ENCODE peak calls at places on chromosomes 13 and 19, in eight cellular contexts. G is heart left ventricle, Q is RWPE1, J is HFFc6, N is H9, K is uterus, A is fibroblast of pulmonary artery, Y is kidney epithelial cell. I is an unnamed sample.

GRCh38 chr19:43526884-43527859 is at the start of gene ETHE1:
- DNase-seq in G (peak), Q (peak), J (peak), N (peak), K (peak), A (peak), Y (no peak), I (peak)

GRCh38 chr19:36140289-36141038 is 598 bp downstream of the CAPNS1 start:
- DNase-seq in G (peak), Q (peak), J (no peak), N (peak), K (peak), A (peak), Y (no peak), I (peak)

GRCh38 chr19:34313188-34313587 is 51.8 kb upstream of the GPI start:
- DNase-seq in G (peak), Q (peak), J (peak), N (no peak), K (no peak), A (peak), Y (no peak), I (no peak)

GRCh38 chr19:49361438-49362047 is 673 bp downstream of the TEAD2 start:
- DNase-seq in G (peak), Q (peak), J (peak), N (peak), K (peak), A (peak), Y (no peak), I (peak)

GRCh38 chr19:32677657-32678056 is 2.0 kb downstream of the RGS9BP start:
- DNase-seq in G (no peak), Q (no peak), J (no peak), N (peak), K (no peak), A (no peak), Y (no peak), I (no peak)

GRCh38 chr19:46303702-46304397 is 7.0 kb downstream of the HIF3A start:
- DNase-seq in G (peak), Q (peak), J (no peak), N (peak), K (peak), A (peak), Y (no peak), I (no peak)

GRCh38 chr19:54325194-54325621 is 12.2 kb upstream of the LILRA5 start:
- DNase-seq in G (no peak), Q (peak), J (peak), N (no peak), K (no peak), A (peak), Y (no peak), I (peak)

GRCh38 chr19:54609356-54609791 is 15.9 kb downstream of the LILRA1 start:
- DNase-seq in G (peak), Q (no peak), J (no peak), N (no peak), K (no peak), A (no peak), Y (no peak), I (no peak)

GRCh38 chr13:46041335-46041934 is 11.1 kb downstream of the ZC3H13 start:
- DNase-seq in G (no peak), Q (no peak), J (peak), N (no peak), K (no peak), A (peak), Y (no peak), I (no peak)

GRCh38 chr19:9818175-9818733 is 625 bp downstream of the FBXL12 start:
- DNase-seq in G (no peak), Q (no peak), J (no peak), N (no peak), K (no peak), A (no peak), Y (no peak), I (no peak)

GRCh38 chr13:24254151-24254810 is 55.1 kb upstream of the C1QTNF9 start:
- DNase-seq in G (no peak), Q (no peak), J (no peak), N (no peak), K (no peak), A (no peak), Y (no peak), I (no peak)

GRCh38 chr19:38712161-38712748 is 32.0 kb downstream of the CAPN12 start:
- DNase-seq in G (no peak), Q (no peak), J (no peak), N (no peak), K (no peak), A (no peak), Y (no peak), I (no peak)

GRCh38 chr19:43527860-43528622 is 1.0 kb upstream of the ETHE1 start:
- DNase-seq in G (no peak), Q (no peak), J (peak), N (no peak), K (peak), A (no peak), Y (no peak), I (no peak)

GRCh38 chr19:49689133-49690072 is at the start of gene ADM5:
- DNase-seq in G (no peak), Q (no peak), J (no peak), N (peak), K (peak), A (no peak), Y (no peak), I (no peak)

GRCh38 chr19:57813919-57814504 is 701 bp downstream of the ZNF552 start:
- DNase-seq in G (no peak), Q (peak), J (no peak), N (no peak), K (no peak), A (no peak), Y (no peak), I (no peak)

GRCh38 chr13:47588676-47589075 is 412.4 kb downstream of the SUCLA2 start:
- DNase-seq in G (no peak), Q (no peak), J (no peak), N (no peak), K (no peak), A (no peak), Y (no peak), I (no peak)
- TF ChIP-seq CTCF in G (no peak), Q (no peak), J (peak), N (peak), K (no peak), A (peak), Y (no peak), I (no peak)

DNA sequence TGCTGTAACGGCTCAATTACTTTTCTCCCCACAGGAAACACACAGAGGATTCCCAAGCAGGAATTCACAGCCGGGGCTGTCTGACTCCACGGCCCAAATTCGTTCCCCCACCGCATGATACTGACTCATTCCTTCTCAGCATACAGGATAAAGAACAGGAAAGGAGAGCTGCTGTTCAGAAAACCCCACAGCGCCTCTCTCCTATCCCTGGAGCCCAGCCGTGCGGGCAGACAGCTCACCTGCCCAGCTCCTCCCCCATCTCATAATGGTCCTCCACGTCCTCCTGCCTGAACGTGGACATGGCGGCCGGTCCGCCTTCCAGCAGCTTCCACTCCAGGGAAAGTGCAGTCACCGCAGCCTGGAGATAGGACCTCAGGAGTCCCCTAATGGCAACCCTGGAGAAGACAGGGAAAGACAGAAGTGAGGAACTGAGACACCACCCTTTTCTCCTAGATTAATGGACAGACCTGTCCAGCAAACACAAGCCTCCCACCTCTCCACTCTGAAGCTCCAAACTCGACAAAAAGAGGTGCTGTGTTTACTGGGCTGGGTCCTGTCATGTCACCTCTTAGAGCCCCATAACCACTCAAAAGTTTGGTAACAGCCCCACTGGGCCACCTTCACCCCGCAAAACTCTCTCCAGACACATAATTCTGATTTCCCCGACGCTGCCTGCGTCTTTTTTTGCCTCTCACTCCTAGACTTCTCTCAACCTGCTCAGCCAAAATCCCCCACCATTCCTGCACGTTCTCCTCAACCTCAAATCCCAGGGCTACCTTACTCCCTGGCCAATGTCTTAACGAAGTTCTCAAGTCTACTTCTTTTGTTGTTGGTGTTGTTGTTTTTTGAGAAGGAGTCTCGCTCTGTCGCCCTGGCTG is 1.2 kb downstream of the DAPK3 start:
- DNase-seq in G (no peak), Q (peak), J (peak), N (peak), K (peak), A (peak), Y (peak), I (no peak)
- TF ChIP-seq CTCF in G (no peak), Q (no peak), J (peak), N (no peak), K (no peak), A (peak), Y (peak), I (no peak)

GRCh38 chr13:26112843-26113242 is 61.0 kb upstream of the SHISA2 start:
- DNase-seq in G (no peak), Q (peak), J (no peak), N (no peak), K (no peak), A (no peak), Y (no peak), I (no peak)
- TF ChIP-seq CTCF in G (no peak), Q (peak), J (peak), N (peak), K (no peak), A (peak), Y (peak), I (no peak)

GRCh38 chr13:32617112-32617511 is 30.9 kb downstream of the PDS5B start:
- DNase-seq in G (no peak), Q (no peak), J (no peak), N (no peak), K (no peak), A (no peak), Y (no peak), I (no peak)
- TF ChIP-seq CTCF in G (no peak), Q (no peak), J (no peak), N (no peak), K (no peak), A (no peak), Y (no peak), I (no peak)

DNA sequence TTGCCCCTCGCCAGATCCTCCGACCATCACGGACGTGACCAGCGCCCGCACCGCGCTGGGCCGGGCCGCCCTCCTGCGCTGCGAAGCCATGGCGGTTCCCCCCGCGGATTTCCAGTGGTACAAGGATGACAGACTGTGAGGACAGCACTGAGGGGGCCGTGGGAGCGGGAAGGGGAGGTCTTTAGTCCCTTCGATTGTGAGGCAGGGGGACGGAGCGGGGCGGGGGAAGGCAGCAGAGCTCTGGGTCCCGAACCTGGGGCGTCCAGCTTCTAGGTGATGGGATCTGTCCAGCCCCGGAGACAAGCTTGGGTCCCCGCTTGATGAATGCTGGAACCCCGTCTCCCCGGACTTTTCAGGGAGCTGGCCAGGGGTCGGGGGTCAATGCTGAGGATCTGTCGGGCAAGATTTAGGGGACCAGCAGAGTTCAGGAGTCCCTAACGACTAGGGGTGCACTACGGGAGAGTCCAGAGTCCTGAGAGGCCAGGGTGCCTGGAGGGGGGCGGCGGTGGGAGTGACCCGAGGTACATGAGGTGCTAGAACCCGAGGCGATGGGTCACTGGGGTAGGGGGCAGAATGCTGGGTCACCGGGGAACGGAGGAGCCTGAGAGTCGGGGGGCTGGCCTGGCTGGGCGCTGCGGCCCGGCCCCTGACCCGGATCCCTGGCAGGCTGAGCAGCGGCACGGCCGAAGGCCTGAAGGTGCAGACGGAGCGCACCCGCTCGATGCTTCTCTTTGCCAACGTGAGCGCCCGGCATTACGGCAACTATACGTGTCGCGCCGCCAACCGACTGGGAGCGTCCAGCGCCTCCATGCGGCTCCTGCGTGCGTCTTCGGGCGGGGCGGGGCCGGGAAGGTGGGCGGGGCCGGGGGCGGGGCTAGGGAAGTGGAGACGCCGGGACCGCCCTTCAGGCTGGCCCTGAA is 14.6 kb downstream of the VSIG10L start:
- DNase-seq in G (peak), Q (peak), J (no peak), N (peak), K (no peak), A (peak), Y (no peak), I (peak)
- TF ChIP-seq CTCF in G (no peak), Q (peak), J (no peak), N (peak), K (no peak), A (no peak), Y (peak), I (peak)

GRCh38 chr13:108960006-108960405 is 330.6 kb downstream of the MYO16 start:
- DNase-seq in G (no peak), Q (no peak), J (no peak), N (no peak), K (no peak), A (no peak), Y (no peak), I (no peak)

GRCh38 chr13:108958013-108958376 is 328.6 kb downstream of the MYO16 start:
- DNase-seq in G (no peak), Q (no peak), J (no peak), N (no peak), K (no peak), A (no peak), Y (no peak), I (no peak)

GRCh38 chr13:108959254-108959653 is 329.8 kb downstream of the MYO16 start:
- DNase-seq in G (no peak), Q (no peak), J (no peak), N (no peak), K (no peak), A (peak), Y (no peak), I (no peak)

GRCh38 chr13:108955741-108956140 is 326.3 kb downstream of the MYO16 start:
- DNase-seq in G (no peak), Q (no peak), J (no peak), N (no peak), K (no peak), A (no peak), Y (no peak), I (no peak)

DNA sequence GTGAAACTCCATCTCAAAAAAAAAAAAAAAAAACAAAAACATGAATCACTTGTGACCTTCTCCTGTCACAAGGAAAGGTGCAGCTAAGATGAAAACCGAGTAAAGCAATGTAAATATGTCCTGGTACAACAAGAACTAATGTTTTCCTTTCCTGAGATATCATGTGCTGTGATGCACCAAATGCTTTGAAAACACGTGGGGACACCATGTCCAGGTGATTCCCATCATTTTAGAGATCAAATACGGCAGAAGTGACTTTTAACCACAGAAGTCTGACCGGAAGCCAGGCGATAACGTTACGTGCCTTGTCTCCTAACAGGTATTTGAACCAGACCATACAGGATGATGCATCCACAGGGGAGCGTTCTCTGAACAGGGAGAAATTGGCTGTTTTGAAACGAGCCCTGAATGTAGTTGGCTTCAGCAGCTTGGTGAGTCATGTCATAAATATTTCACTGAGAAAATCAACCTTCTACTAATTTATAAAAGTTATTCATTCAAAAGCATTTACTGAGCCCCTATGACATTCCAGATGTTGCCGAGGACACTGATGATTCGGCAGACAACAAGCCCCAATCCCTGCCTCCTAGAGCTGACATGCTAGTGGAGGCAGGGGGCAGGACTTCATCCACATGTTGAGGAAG is 328.1 kb downstream of the MYO16 start:
- DNase-seq in G (no peak), Q (peak), J (peak), N (no peak), K (peak), A (peak), Y (peak), I (no peak)
- TF ChIP-seq CTCF in G (no peak), Q (no peak), J (no peak), N (no peak), K (no peak), A (no peak), Y (peak), I (no peak)

GRCh38 chr19:615619-616018 is 17.7 kb downstream of the POLRMT start:
- DNase-seq in G (no peak), Q (no peak), J (no peak), N (no peak), K (no peak), A (no peak), Y (no peak), I (no peak)
- TF ChIP-seq CTCF in G (no peak), Q (no peak), J (no peak), N (no peak), K (no peak), A (no peak), Y (no peak), I (no peak)

I was measured in GM20000.